ENCODE peak calls at places on chromosomes 16 and 17, in eight cellular contexts. One of them, this sample, is unnamed.

GRCh38 chr17:19010729-19011505 is 6.4 kb upstream of the FAM83G start:
- DNase-seq in nucleus accumbens: no peak
- DNase-seq in pons: no peak
- DNase-seq in astrocyte of the cerebellum: no peak
- DNase-seq in NCI-H510A: no peak
- DNase-seq in activated naive CD8-positive, alpha-beta T cell treated with anti-CD3 and anti-CD28 coated beads for 36 hours: no peak
- DNase-seq in GM23338: no peak
- DNase-seq in AG09309: no peak
- DNase-seq in this sample: no peak

GRCh38 chr17:1473841-1474240 is 17.8 kb upstream of the CRK start:
- DNase-seq in NCI-H510A: no peak
- DNase-seq in AG09309: no peak
- DNase-seq in GM23338: no peak
- DNase-seq in pons: no peak
- DNase-seq in astrocyte of the cerebellum: no peak
- DNase-seq in activated naive CD8-positive, alpha-beta T cell treated with anti-CD3 and anti-CD28 coated beads for 36 hours: no peak
- DNase-seq in nucleus accumbens: no peak
- DNase-seq in this sample: no peak

GRCh38 chr17:45298546-45299285 is 18.1 kb downstream of the MAP3K14 start:
- DNase-seq in AG09309: no peak
- DNase-seq in GM23338: no peak
- DNase-seq in nucleus accumbens: no peak
- DNase-seq in astrocyte of the cerebellum: no peak
- DNase-seq in pons: no peak
- DNase-seq in activated naive CD8-positive, alpha-beta T cell treated with anti-CD3 and anti-CD28 coated beads for 36 hours: no peak
- DNase-seq in NCI-H510A: no peak
- DNase-seq in this sample: no peak

GRCh38 chr16:88591577-88592021 is 21.4 kb downstream of the ZC3H18 start:
- DNase-seq in NCI-H510A: no peak
- DNase-seq in nucleus accumbens: no peak
- DNase-seq in AG09309: no peak
- DNase-seq in pons: peak
- DNase-seq in GM23338: no peak
- DNase-seq in activated naive CD8-positive, alpha-beta T cell treated with anti-CD3 and anti-CD28 coated beads for 36 hours: no peak
- DNase-seq in astrocyte of the cerebellum: no peak
- DNase-seq in this sample: no peak

GRCh38 chr16:56600398-56600999 is 7.9 kb upstream of the MT2A start:
- DNase-seq in activated naive CD8-positive, alpha-beta T cell treated with anti-CD3 and anti-CD28 coated beads for 36 hours: no peak
- DNase-seq in GM23338: peak
- DNase-seq in AG09309: no peak
- DNase-seq in astrocyte of the cerebellum: no peak
- DNase-seq in NCI-H510A: no peak
- DNase-seq in pons: peak
- DNase-seq in nucleus accumbens: peak
- DNase-seq in this sample: no peak

GRCh38 chr17:30273373-30273772 is 18.4 kb downstream of the BLMH start:
- DNase-seq in astrocyte of the cerebellum: no peak
- DNase-seq in activated naive CD8-positive, alpha-beta T cell treated with anti-CD3 and anti-CD28 coated beads for 36 hours: no peak
- DNase-seq in NCI-H510A: no peak
- DNase-seq in AG09309: no peak
- DNase-seq in nucleus accumbens: no peak
- DNase-seq in pons: no peak
- DNase-seq in GM23338: no peak
- DNase-seq in this sample: no peak

GRCh38 chr16:3988824-3989223 is 108.3 kb upstream of the CREBBP start:
- DNase-seq in astrocyte of the cerebellum: no peak
- DNase-seq in NCI-H510A: no peak
- DNase-seq in pons: no peak
- DNase-seq in AG09309: no peak
- DNase-seq in GM23338: no peak
- DNase-seq in nucleus accumbens: no peak
- DNase-seq in activated naive CD8-positive, alpha-beta T cell treated with anti-CD3 and anti-CD28 coated beads for 36 hours: no peak
- DNase-seq in this sample: no peak

GRCh38 chr17:78872486-78872885 is 30.5 kb downstream of the CEP295NL start:
- DNase-seq in NCI-H510A: no peak
- DNase-seq in GM23338: no peak
- DNase-seq in nucleus accumbens: no peak
- DNase-seq in pons: peak
- DNase-seq in AG09309: no peak
- DNase-seq in astrocyte of the cerebellum: no peak
- DNase-seq in activated naive CD8-positive, alpha-beta T cell treated with anti-CD3 and anti-CD28 coated beads for 36 hours: no peak
- DNase-seq in this sample: no peak

GRCh38 chr17:56681561-56682266 is 88.2 kb downstream of the NOG start:
- DNase-seq in GM23338: no peak
- DNase-seq in nucleus accumbens: no peak
- DNase-seq in astrocyte of the cerebellum: peak
- DNase-seq in NCI-H510A: no peak
- DNase-seq in AG09309: peak
- DNase-seq in activated naive CD8-positive, alpha-beta T cell treated with anti-CD3 and anti-CD28 coated beads for 36 hours: peak
- DNase-seq in pons: no peak
- DNase-seq in this sample: peak

This sample was measured in HS-27A.